ENCODE peak calls at places on chromosomes 6 and 20, in five cellular contexts. W is ascending aorta, F is lower lobe of right lung, V is body of pancreas, J is HEK293T. P is an unnamed sample.

GRCh38 chr20:1935696-1936366 is 40.6 kb downstream of the SIRPA start:
- DNase-seq in W (no peak), F (no peak), V (peak; percentile 56), J (no peak), P (peak; percentile 50)

GRCh38 chr6:3569817-3570216 is 113.0 kb upstream of the SLC22A23 start:
- DNase-seq in W (no peak), F (no peak), V (no peak), J (no peak), P (no peak)

GRCh38 chr6:110534731-110535164 is 58.3 kb upstream of the SLC22A16 start:
- DNase-seq in W (no peak), F (no peak), V (no peak), J (no peak), P (no peak)

GRCh38 chr20:63917811-63918210 is 22.9 kb downstream of the DNAJC5 start:
- DNase-seq in W (no peak), F (no peak), V (no peak), J (no peak), P (no peak)

GRCh38 chr20:63580796-63581461 is 6.9 kb upstream of the HELZ2 start:
- DNase-seq in W (no peak), F (no peak), V (no peak), J (peak; percentile 48), P (peak; percentile 50)

GRCh38 chr20:15760217-15760567 is 813.1 kb downstream of the KIF16B start:
- DNase-seq in W (no peak), F (no peak), V (no peak), J (no peak), P (no peak)

GRCh38 chr6:170295519-170296422 is 4.9 kb upstream of the DLL1 start:
- DNase-seq in W (no peak), F (peak; percentile 55), V (no peak), J (peak; percentile 67), P (peak; percentile 49)

GRCh38 chr6:106693343-106693742 is 64.0 kb downstream of the QRSL1 start:
- DNase-seq in W (no peak), F (no peak), V (no peak), J (no peak), P (no peak)

GRCh38 chr6:26660096-26660425 is 515 bp upstream of the ZNF322 start:
- DNase-seq in W (no peak), F (no peak), V (no peak), J (peak; percentile 42), P (no peak)

GRCh38 chr6:169722362-169723199 is 1.7 kb downstream of the PHF10 start:
- DNase-seq in W (no peak), F (peak; percentile 64), V (peak; percentile 47), J (peak; percentile 39), P (peak; percentile 54)

GRCh38 chr20:39897058-39897457 is 792.0 kb downstream of the MAFB start:
- DNase-seq in W (no peak), F (no peak), V (no peak), J (no peak), P (no peak)

GRCh38 chr6:34201455-34202098 is 35.1 kb upstream of the HMGA1 start:
- DNase-seq in W (no peak), F (no peak), V (no peak), J (no peak), P (no peak)

GRCh38 chr6:99270030-99270429 is 79.4 kb downstream of the FAXC start:
- DNase-seq in W (no peak), F (no peak), V (no peak), J (no peak), P (no peak)

GRCh38 chr20:63295846-63296245 is 2.9 kb downstream of the COL20A1 start:
- DNase-seq in W (no peak), F (no peak), V (no peak), J (no peak), P (no peak)

GRCh38 chr20:10449270-10449669 is 14.2 kb downstream of the SLX4IP start:
- DNase-seq in W (no peak), F (no peak), V (no peak), J (no peak), P (no peak)

GRCh38 chr20:50320910-50321796 is 130.5 kb downstream of the CEBPB start:
- DNase-seq in W (peak; percentile 87), F (peak; percentile 93), V (peak; percentile 77), J (peak; percentile 45), P (peak; percentile 86)

GRCh38 chr6:89311853-89312531 is 3.1 kb downstream of the GABRR2 start:
- DNase-seq in W (peak; percentile 21), F (peak; percentile 78), V (peak; percentile 33), J (peak; percentile 38), P (peak; percentile 55)

GRCh38 chr20:62415354-62416111 is 8.4 kb upstream of the CABLES2 start:
- DNase-seq in W (no peak), F (no peak), V (no peak), J (no peak), P (no peak)

GRCh38 chr6:105041880-105042279 is 85.0 kb downstream of the LIN28B start:
- DNase-seq in W (no peak), F (no peak), V (no peak), J (no peak), P (no peak)

GRCh38 chr6:161198176-161198575 is 75.7 kb downstream of the AGPAT4 start:
- DNase-seq in W (no peak), F (no peak), V (no peak), J (no peak), P (no peak)

GRCh38 chr6:129748901-129749748 is 39.1 kb upstream of the ARHGAP18 start:
- DNase-seq in W (no peak), F (no peak), V (no peak), J (no peak), P (no peak)

GRCh38 chr6:41036601-41037000 is 2.4 kb downstream of the UNC5CL start:
- DNase-seq in W (no peak), F (no peak), V (no peak), J (no peak), P (no peak)

GRCh38 chr20:60953311-60953710 is 298.8 kb upstream of the CDH4 start:
- DNase-seq in W (no peak), F (no peak), V (no peak), J (no peak), P (no peak)

GRCh38 chr6:24740861-24741260 is 21.9 kb upstream of the C6orf62 start:
- DNase-seq in W (no peak), F (no peak), V (no peak), J (no peak), P (no peak)

GRCh38 chr6:110816677-110817076 is 1.4 kb upstream of the CDK19 start:
- DNase-seq in W (no peak), F (no peak), V (no peak), J (no peak), P (peak; percentile 10)

GRCh38 chr6:390914-391558 is 516 bp upstream of the IRF4 start:
- DNase-seq in W (no peak), F (no peak), V (no peak), J (no peak), P (no peak)

GRCh38 chr6:16472349-16473069 is 234.1 kb downstream of the GMPR start:
- DNase-seq in W (no peak), F (no peak), V (no peak), J (no peak), P (no peak)

GRCh38 chr6:160998217-160998616 is 6.6 kb downstream of the MAP3K4 start:
- DNase-seq in W (no peak), F (no peak), V (no peak), J (no peak), P (no peak)

GRCh38 chr6:92011681-92012245 is 1407.6 kb downstream of the EPHA7 start:
- DNase-seq in W (no peak), F (no peak), V (no peak), J (no peak), P (no peak)

GRCh38 chr6:43849844-43850243 is 79.8 kb downstream of the VEGFA start:
- DNase-seq in W (no peak), F (no peak), V (no peak), J (no peak), P (no peak)

GRCh38 chr6:112307707-112308106 is 39.4 kb upstream of the RFPL4B start:
- DNase-seq in W (no peak), F (no peak), V (no peak), J (no peak), P (no peak)

GRCh38 chr6:30100585-30101422 is 12.1 kb downstream of the TRIM31 start:
- DNase-seq in W (no peak), F (peak; percentile 75), V (peak; percentile 54), J (no peak), P (peak; percentile 85)

GRCh38 chr6:46050845-46051405 is 35.3 kb upstream of the CLIC5 start:
- DNase-seq in W (no peak), F (no peak), V (no peak), J (no peak), P (no peak)

GRCh38 chr20:19583532-19584175 is 174.4 kb upstream of the RIN2 start:
- DNase-seq in W (no peak), F (peak; percentile 84), V (peak; percentile 53), J (peak; percentile 73), P (peak; percentile 70)

GRCh38 chr6:112482373-112482772 is 135.2 kb downstream of the RFPL4B start:
- DNase-seq in W (no peak), F (no peak), V (no peak), J (no peak), P (no peak)

GRCh38 chr6:168099201-168100010 is 20.4 kb upstream of the FRMD1 start:
- DNase-seq in W (no peak), F (peak; percentile 20), V (no peak), J (no peak), P (no peak)

GRCh38 chr6:44530209-44530909 is 142.9 kb downstream of the CDC5L start:
- DNase-seq in W (no peak), F (no peak), V (no peak), J (no peak), P (no peak)

P was measured in transverse colon.